ENCODE peak calls at places on chromosomes 2 and 18, in five cellular contexts. W is HFF-Myc; R is stimulated activated CD4-positive, alpha-beta T cell treated with anti-CD3 and anti-CD28 coated beads, Interleukin-2, amount 100 ng/mL, for 48 hours; O is caudate nucleus; B is HL-60. H is an unnamed sample.

GRCh38 chr2:239002960-239003932 is 155.4 kb downstream of the TWIST2 start:
- DNase-seq in W (peak), R (no peak), O (no peak), B (no peak), H (peak)

GRCh38 chr2:69214898-69215297 is 172.1 kb downstream of the GFPT1 start:
- DNase-seq in W (peak), R (no peak), O (no peak), B (no peak), H (no peak)

GRCh38 chr2:217801115-217801531 is 201.7 kb downstream of the TNS1 start:
- DNase-seq in W (no peak), R (no peak), O (no peak), B (no peak), H (no peak)

GRCh38 chr2:215553946-215554345 is 118.1 kb upstream of the FN1 start:
- DNase-seq in W (no peak), R (no peak), O (no peak), B (no peak), H (no peak)

GRCh38 chr18:2609604-2610003 is 38.2 kb downstream of the NDC80 start:
- DNase-seq in W (no peak), R (no peak), O (no peak), B (no peak), H (no peak)

GRCh38 chr2:6183231-6183630 is 491.0 kb downstream of the SOX11 start:
- DNase-seq in W (no peak), R (no peak), O (no peak), B (no peak), H (no peak)

GRCh38 chr2:96844405-96844808 is 586 bp upstream of the ANKRD23 start:
- DNase-seq in W (no peak), R (no peak), O (no peak), B (no peak), H (no peak)

GRCh38 chr18:13643261-13643671 is 83.1 kb downstream of the FAM210A start:
- DNase-seq in W (no peak), R (no peak), O (no peak), B (no peak), H (no peak)

GRCh38 chr2:44668336-44668735 is 273.2 kb upstream of the SIX3 start:
- DNase-seq in W (no peak), R (no peak), O (no peak), B (no peak), H (no peak)

GRCh38 chr2:129408570-129408969 is 570.9 kb upstream of the RAB6C start:
- DNase-seq in W (no peak), R (no peak), O (no peak), B (no peak), H (no peak)

GRCh38 chr2:74741651-74742050 is 87.6 kb downstream of the SEMA4F start:
- DNase-seq in W (no peak), R (no peak), O (no peak), B (peak), H (no peak)

GRCh38 chr18:39596891-39597290 is 2031.3 kb upstream of the CELF4 start:
- DNase-seq in W (no peak), R (no peak), O (no peak), B (no peak), H (no peak)

GRCh38 chr2:222468338-222468737 is 44.0 kb downstream of the SGPP2 start:
- DNase-seq in W (no peak), R (no peak), O (no peak), B (no peak), H (no peak)

GRCh38 chr2:232075080-232075479 is 113.6 kb downstream of the DIS3L2 start:
- DNase-seq in W (no peak), R (no peak), O (no peak), B (no peak), H (peak)

GRCh38 chr2:103798291-103798690 is 1036.5 kb downstream of the TMEM182 start:
- DNase-seq in W (no peak), R (no peak), O (no peak), B (no peak), H (no peak)

GRCh38 chr2:234559609-234560008 is 62.7 kb upstream of the ARL4C start:
- DNase-seq in W (no peak), R (no peak), O (no peak), B (no peak), H (no peak)

GRCh38 chr2:20638646-20639430 is 12.1 kb downstream of the HS1BP3 start:
- DNase-seq in W (no peak), R (no peak), O (no peak), B (no peak), H (no peak)

GRCh38 chr2:37654932-37655331 is 16.5 kb downstream of the CDC42EP3 start:
- DNase-seq in W (no peak), R (no peak), O (no peak), B (no peak), H (no peak)

GRCh38 chr2:128726221-128726620 is 407.6 kb upstream of the HS6ST1 start:
- DNase-seq in W (no peak), R (no peak), O (no peak), B (no peak), H (no peak)

GRCh38 chr18:4605222-4605621 is 150.1 kb upstream of the DLGAP1 start:
- DNase-seq in W (no peak), R (no peak), O (no peak), B (no peak), H (no peak)

GRCh38 chr2:219124379-219125110 is 36.1 kb downstream of the NHEJ1 start:
- DNase-seq in W (no peak), R (no peak), O (no peak), B (no peak), H (no peak)

GRCh38 chr2:31318360-31319336 is 84.7 kb downstream of the EHD3 start:
- DNase-seq in W (no peak), R (peak), O (no peak), B (no peak), H (no peak)

GRCh38 chr2:104976603-104977120 is 61.2 kb upstream of the MRPS9 start:
- DNase-seq in W (no peak), R (no peak), O (no peak), B (peak), H (no peak)

GRCh38 chr2:169141713-169142352 is 72.5 kb downstream of the DHRS9 start:
- DNase-seq in W (peak), R (peak), O (no peak), B (peak), H (no peak)

GRCh38 chr2:47019991-47020681 is 104.5 kb upstream of the MCFD2 start:
- DNase-seq in W (no peak), R (no peak), O (no peak), B (no peak), H (no peak)

GRCh38 chr2:132659331-132659730 is 10.7 kb downstream of the LYPD1 start:
- DNase-seq in W (no peak), R (no peak), O (no peak), B (no peak), H (no peak)

GRCh38 chr18:49619792-49620191 is 57.9 kb downstream of the LIPG start:
- DNase-seq in W (no peak), R (no peak), O (no peak), B (no peak), H (no peak)

GRCh38 chr2:26438526-26438925 is 36.8 kb downstream of the DRC1 start:
- DNase-seq in W (peak), R (no peak), O (no peak), B (no peak), H (peak)

GRCh38 chr2:224261316-224261715 is 140.6 kb downstream of the FAM124B start:
- DNase-seq in W (no peak), R (no peak), O (no peak), B (no peak), H (no peak)

GRCh38 chr2:55027226-55027625 is 23.0 kb downstream of the RTN4 start:
- DNase-seq in W (no peak), R (no peak), O (no peak), B (no peak), H (no peak)

GRCh38 chr2:195319548-195320415 is 337.2 kb upstream of the SLC39A10 start:
- DNase-seq in W (no peak), R (no peak), O (no peak), B (no peak), H (no peak)

GRCh38 chr2:232411901-232412629 is 5.4 kb downstream of the ALPG start:
- DNase-seq in W (no peak), R (no peak), O (no peak), B (no peak), H (no peak)

GRCh38 chr18:75422341-75422910 is 5.1 kb downstream of the SMIM21 start:
- DNase-seq in W (no peak), R (no peak), O (no peak), B (no peak), H (no peak)

GRCh38 chr2:69456154-69456553 is 18.9 kb upstream of the NFU1 start:
- DNase-seq in W (no peak), R (no peak), O (no peak), B (no peak), H (no peak)

GRCh38 chr2:129469389-129469788 is 510.1 kb upstream of the RAB6C start:
- DNase-seq in W (no peak), R (no peak), O (no peak), B (no peak), H (no peak)

GRCh38 chr2:200063155-200063554 is 107.8 kb downstream of the MAIP1 start:
- DNase-seq in W (no peak), R (no peak), O (no peak), B (no peak), H (no peak)

GRCh38 chr2:188979119-188979729 is 5.1 kb downstream of the COL3A1 start:
- DNase-seq in W (no peak), R (no peak), O (no peak), B (no peak), H (no peak)

H was measured in BJ.